ENCODE peak calls at places on chromosomes 3 and 15, in ten cellular contexts. W is RWPE1, U is GM12878, F is type B pancreatic cell, T is cardiac fibroblast, N is HFF-Myc, M is transverse colon, P is bronchial epithelial cell, R is Calu3, E is brain microvascular endothelial cell. V is an unnamed sample.

GRCh38 chr15:74300057-74300620 is 64.0 kb downstream of the CCDC33 start:
- DNase-seq in W (no peak), U (no peak), F (no peak), T (no peak), N (no peak), M (no peak), P (no peak), R (no peak), E (no peak), V (no peak)

GRCh38 chr15:43794269-43795037 is 2.3 kb downstream of the SERF2 start:
- DNase-seq in W (no peak), U (no peak), F (no peak), T (peak), N (no peak), M (no peak), P (no peak), R (no peak), E (peak), V (no peak)

GRCh38 chr3:53994986-53995385 is 103.3 kb upstream of the SELENOK start:
- DNase-seq in W (no peak), U (no peak), F (no peak), T (no peak), N (no peak), M (no peak), P (no peak), R (no peak), E (no peak), V (no peak)

GRCh38 chr3:18425641-18426403 is 683 bp upstream of the SATB1 start:
- DNase-seq in W (no peak), U (no peak), F (peak), T (no peak), N (no peak), M (peak), P (no peak), R (peak), E (no peak), V (peak)

GRCh38 chr3:31377045-31377642 is 155.6 kb upstream of the STT3B start:
- DNase-seq in W (peak), U (no peak), F (no peak), T (peak), N (peak), M (no peak), P (peak), R (peak), E (peak), V (no peak)

GRCh38 chr3:185733980-185734724 is 90.7 kb downstream of the IGF2BP2 start:
- DNase-seq in W (peak), U (no peak), F (no peak), T (peak), N (no peak), M (peak), P (peak), R (peak), E (peak), V (no peak)

GRCh38 chr3:88626426-88627120 is 476.8 kb downstream of the C3orf38 start:
- DNase-seq in W (no peak), U (no peak), F (no peak), T (no peak), N (no peak), M (no peak), P (no peak), R (no peak), E (no peak), V (no peak)

GRCh38 chr15:68790910-68791309 is 29.8 kb downstream of the ANP32A start:
- DNase-seq in W (no peak), U (no peak), F (no peak), T (no peak), N (no peak), M (no peak), P (no peak), R (no peak), E (no peak), V (no peak)

GRCh38 chr3:71984843-71985594 is 200.1 kb upstream of the PROK2 start:
- DNase-seq in W (no peak), U (peak), F (no peak), T (no peak), N (no peak), M (peak), P (no peak), R (no peak), E (no peak), V (no peak)

GRCh38 chr3:116001063-116001765 is 377.9 kb downstream of the GAP43 start:
- DNase-seq in W (peak), U (no peak), F (no peak), T (peak), N (no peak), M (no peak), P (peak), R (no peak), E (no peak), V (no peak)

GRCh38 chr15:67685008-67685599 is 140.2 kb upstream of the SKOR1 start:
- DNase-seq in W (no peak), U (no peak), F (no peak), T (peak), N (peak), M (no peak), P (peak), R (no peak), E (no peak), V (no peak)

GRCh38 chr15:41605566-41605965 is 46.6 kb downstream of the TYRO3 start:
- DNase-seq in W (no peak), U (no peak), F (no peak), T (no peak), N (no peak), M (no peak), P (no peak), R (no peak), E (no peak), V (no peak)

GRCh38 chr3:30693470-30694120 is 87.2 kb downstream of the TGFBR2 start:
- DNase-seq in W (peak), U (peak), F (no peak), T (peak), N (peak), M (peak), P (peak), R (peak), E (peak), V (no peak)

GRCh38 chr3:184505479-184505878 is 56.1 kb upstream of the EPHB3 start:
- DNase-seq in W (no peak), U (no peak), F (no peak), T (no peak), N (no peak), M (no peak), P (no peak), R (no peak), E (no peak), V (no peak)

GRCh38 chr15:69092159-69092558 is 68.3 kb upstream of the GLCE start:
- DNase-seq in W (peak), U (no peak), F (no peak), T (peak), N (peak), M (no peak), P (peak), R (peak), E (peak), V (no peak)

GRCh38 chr15:48175126-48175525 is 3.0 kb downstream of the MYEF2 start:
- DNase-seq in W (no peak), U (peak), F (no peak), T (no peak), N (no peak), M (no peak), P (no peak), R (no peak), E (no peak), V (no peak)

GRCh38 chr3:120854908-120855526 is 53.0 kb upstream of the STXBP5L start:
- DNase-seq in W (no peak), U (no peak), F (no peak), T (no peak), N (no peak), M (no peak), P (peak), R (no peak), E (no peak), V (no peak)

GRCh38 chr3:194344012-194344411 is 7.1 kb downstream of the CPN2 start:
- DNase-seq in W (peak), U (no peak), F (peak), T (peak), N (no peak), M (peak), P (peak), R (peak), E (peak), V (peak)

GRCh38 chr15:23647421-23648375 is at the start of gene MAGEL2:
- DNase-seq in W (no peak), U (no peak), F (no peak), T (no peak), N (no peak), M (no peak), P (no peak), R (no peak), E (no peak), V (no peak)

GRCh38 chr3:122343654-122344053 is 18.6 kb downstream of the CSTA start:
- DNase-seq in W (no peak), U (no peak), F (no peak), T (peak), N (no peak), M (no peak), P (peak), R (no peak), E (no peak), V (no peak)

GRCh38 chr15:73989001-73989798 is 2.9 kb downstream of the STOML1 start:
- DNase-seq in W (no peak), U (no peak), F (no peak), T (peak), N (peak), M (no peak), P (peak), R (peak), E (peak), V (no peak)

GRCh38 chr3:42072930-42073329 is 18.2 kb upstream of the TRAK1 start:
- DNase-seq in W (no peak), U (no peak), F (no peak), T (no peak), N (no peak), M (no peak), P (no peak), R (no peak), E (no peak), V (no peak)
- TF ChIP-seq CTCF in W (no peak), U (no peak), F (no peak), T (no peak), N (no peak), M (no peak), P (no peak), R (no peak), E (no peak), V (no peak)

DNA sequence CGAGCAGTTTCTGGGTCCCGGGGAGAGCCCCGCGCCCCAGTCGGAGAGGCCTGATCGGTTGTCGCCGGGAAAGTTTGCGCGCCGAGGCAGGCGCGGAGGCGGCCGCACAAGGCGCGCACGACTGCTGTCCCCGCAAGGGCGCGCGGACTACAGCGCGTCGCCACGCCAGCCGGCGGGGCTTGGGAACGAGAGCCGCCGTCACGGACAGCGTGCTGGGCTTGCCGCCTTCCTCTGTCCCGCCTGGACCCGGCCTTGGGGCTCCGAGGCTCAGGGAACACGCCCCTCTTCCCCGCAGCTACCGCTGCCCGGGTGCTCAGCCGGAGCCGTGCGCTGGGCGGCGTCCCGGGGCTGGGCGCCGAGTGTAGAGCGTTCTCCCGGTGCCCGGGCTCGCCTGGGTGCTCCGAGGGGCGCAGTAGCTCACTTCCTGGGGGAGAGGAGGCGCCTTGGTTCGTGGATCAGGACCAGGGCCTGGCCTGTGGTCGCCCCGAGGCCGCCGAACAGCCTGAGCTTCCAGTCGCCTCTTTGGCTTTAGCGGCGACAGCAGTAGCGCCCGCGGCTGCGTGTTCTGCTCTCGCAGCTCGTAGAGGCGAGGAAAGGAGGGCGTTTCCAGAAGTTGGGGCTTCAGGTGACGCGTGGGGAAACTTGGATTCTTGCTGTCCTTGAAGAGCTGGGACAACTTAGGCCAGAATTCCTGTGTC is 226.6 kb upstream of the C2CD4B start:
- DNase-seq in W (peak), U (no peak), F (peak), T (peak), N (no peak), M (peak), P (no peak), R (peak), E (no peak), V (peak)
- TF ChIP-seq CTCF in W (peak), U (no peak), F (peak), T (no peak), N (peak), M (no peak), P (peak), R (peak), E (peak), V (no peak)

GRCh38 chr3:125525153-125525552 is 5.2 kb upstream of the SNX4 start:
- DNase-seq in W (no peak), U (no peak), F (no peak), T (no peak), N (no peak), M (no peak), P (no peak), R (no peak), E (no peak), V (no peak)

GRCh38 chr3:125515421-125515820 is 4.6 kb downstream of the SNX4 start:
- DNase-seq in W (no peak), U (no peak), F (no peak), T (no peak), N (no peak), M (no peak), P (no peak), R (no peak), E (no peak), V (no peak)

DNA sequence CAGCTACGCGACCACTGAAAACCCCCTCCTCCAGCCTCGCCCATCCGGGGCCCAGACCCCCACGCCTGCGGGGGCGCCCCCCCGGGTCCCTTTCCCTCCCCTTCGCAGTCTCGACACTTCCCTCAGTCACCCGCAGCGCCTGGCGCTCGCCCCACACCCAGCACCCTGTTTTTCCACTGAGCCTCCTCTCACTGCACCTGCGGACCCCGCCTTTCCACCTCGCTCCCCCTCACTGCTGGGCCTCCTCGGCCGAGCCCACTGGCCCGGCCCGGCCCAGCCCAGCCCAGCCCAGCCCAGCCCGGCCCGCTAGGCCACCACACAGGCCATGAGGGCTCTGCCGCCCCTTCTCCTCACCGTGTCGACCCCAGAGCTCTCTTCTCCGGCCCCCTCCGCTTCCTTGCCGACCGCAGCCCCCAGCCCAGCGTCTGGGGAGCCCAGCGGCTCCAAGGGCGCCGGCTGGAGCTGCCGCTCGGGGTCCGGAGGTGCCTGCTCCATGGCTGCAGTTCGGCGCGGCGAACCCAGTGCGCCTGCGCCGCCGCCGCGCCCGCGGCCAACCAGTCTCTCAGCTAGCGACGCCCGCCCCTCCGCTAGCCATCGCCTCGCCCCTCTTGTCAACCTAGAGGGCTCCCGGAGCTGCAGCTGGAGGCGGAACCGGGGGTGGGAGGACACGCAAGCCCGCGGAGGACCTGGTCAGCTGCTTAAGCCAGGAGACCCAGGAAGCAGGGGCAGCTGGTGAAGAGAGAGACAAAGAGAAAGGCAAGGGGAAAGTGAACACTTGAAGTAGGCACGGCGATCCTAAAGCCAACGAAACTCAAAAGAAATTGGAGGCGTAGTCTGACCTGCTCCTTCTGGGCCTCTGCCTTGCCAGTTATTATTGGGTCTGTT is at the start of gene SNX4:
- DNase-seq in W (peak), U (peak), F (peak), T (peak), N (peak), M (peak), P (peak), R (peak), E (peak), V (peak)
- TF ChIP-seq CTCF in W (no peak), U (no peak), F (no peak), T (no peak), N (no peak), M (no peak), P (no peak), R (no peak), E (no peak), V (no peak)

GRCh38 chr3:128056258-128056657 is 4.0 kb downstream of the SEC61A1 start:
- DNase-seq in W (no peak), U (no peak), F (no peak), T (no peak), N (no peak), M (no peak), P (no peak), R (no peak), E (no peak), V (no peak)

GRCh38 chr3:128066111-128066510 is 13.9 kb downstream of the SEC61A1 start:
- DNase-seq in W (no peak), U (no peak), F (no peak), T (no peak), N (peak), M (no peak), P (no peak), R (no peak), E (no peak), V (no peak)

GRCh38 chr3:128062033-128062745 is 10.0 kb downstream of the SEC61A1 start:
- DNase-seq in W (no peak), U (no peak), F (peak), T (no peak), N (no peak), M (no peak), P (no peak), R (no peak), E (no peak), V (no peak)

GRCh38 chr3:128064962-128065361 is 12.7 kb downstream of the SEC61A1 start:
- DNase-seq in W (no peak), U (no peak), F (no peak), T (no peak), N (no peak), M (no peak), P (no peak), R (no peak), E (no peak), V (no peak)

DNA sequence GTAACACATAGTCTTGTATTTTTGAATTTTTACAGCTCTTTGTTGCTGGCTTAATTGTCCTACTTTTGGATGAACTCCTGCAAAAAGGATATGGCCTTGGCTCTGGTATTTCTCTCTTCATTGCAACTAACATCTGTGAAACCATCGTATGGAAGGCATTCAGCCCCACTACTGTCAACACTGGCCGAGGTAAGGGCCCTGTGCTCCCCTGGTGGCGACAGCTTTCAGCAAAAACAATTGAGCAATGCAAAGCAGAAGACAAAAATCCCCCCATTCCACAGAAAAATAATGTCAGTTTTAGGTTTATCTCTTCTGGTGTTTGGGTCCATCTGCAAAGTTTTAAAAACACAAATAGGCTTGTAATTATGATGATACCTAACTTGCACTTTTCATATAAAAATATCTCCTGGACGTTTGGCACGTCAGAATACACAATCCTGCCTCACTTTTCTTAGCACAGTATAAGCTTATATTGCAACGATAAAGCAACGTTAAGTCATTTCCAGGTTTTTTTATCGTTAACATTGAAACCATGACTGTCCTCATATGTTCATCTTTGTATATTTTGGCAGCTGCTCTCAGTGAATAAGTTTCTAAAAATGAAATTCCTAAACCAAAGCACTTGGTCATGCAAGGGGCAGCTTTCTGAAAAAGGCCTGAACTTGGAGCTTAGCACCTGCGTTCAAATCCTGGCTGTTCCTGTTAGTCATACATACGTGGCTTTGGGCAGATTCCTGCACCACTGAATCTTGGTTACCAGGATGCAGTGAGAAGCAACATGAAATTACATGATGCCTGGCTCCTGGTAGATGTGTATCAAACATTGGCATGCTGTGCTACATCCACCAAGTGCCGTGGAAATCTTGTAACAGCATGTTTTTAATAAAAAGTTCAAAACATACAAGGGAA is 8.5 kb downstream of the SEC61A1 start:
- DNase-seq in W (peak), U (no peak), F (no peak), T (peak), N (peak), M (no peak), P (peak), R (no peak), E (peak), V (no peak)
- TF ChIP-seq CTCF in W (no peak), U (no peak), F (no peak), T (peak), N (no peak), M (no peak), P (no peak), R (no peak), E (peak), V (no peak)

GRCh38 chr3:125684199-125684598 is 88.9 kb upstream of the OSBPL11 start:
- DNase-seq in W (no peak), U (no peak), F (no peak), T (peak), N (no peak), M (no peak), P (no peak), R (no peak), E (no peak), V (no peak)
- TF ChIP-seq CTCF in W (no peak), U (peak), F (peak), T (peak), N (peak), M (no peak), P (peak), R (peak), E (peak), V (no peak)

GRCh38 chr15:70604671-70605070 is 158.7 kb downstream of the UACA start:
- DNase-seq in W (no peak), U (no peak), F (no peak), T (peak), N (no peak), M (no peak), P (peak), R (no peak), E (no peak), V (no peak)
- TF ChIP-seq CTCF in W (no peak), U (no peak), F (peak), T (no peak), N (no peak), M (no peak), P (peak), R (no peak), E (peak), V (no peak)

GRCh38 chr3:163951397-163951987 is 1126.8 kb downstream of the SI start:
- DNase-seq in W (no peak), U (no peak), F (no peak), T (no peak), N (no peak), M (no peak), P (peak), R (no peak), E (no peak), V (no peak)
- TF ChIP-seq CTCF in W (peak), U (peak), F (peak), T (no peak), N (no peak), M (peak), P (no peak), R (peak), E (peak), V (no peak)

GRCh38 chr3:98612996-98613517 is 19.6 kb upstream of the CPOX start:
- DNase-seq in W (no peak), U (peak), F (no peak), T (peak), N (no peak), M (peak), P (no peak), R (no peak), E (no peak), V (no peak)
- TF ChIP-seq CTCF in W (no peak), U (no peak), F (no peak), T (no peak), N (no peak), M (no peak), P (no peak), R (no peak), E (no peak), V (no peak)